ENCODE peak calls at places on chromosomes 11 and 22, in five cellular contexts. L, Z, T, Y and F are unnamed samples.

GRCh38 chr11:90423378-90423777 is 200.5 kb upstream of the CHORDC1 start:
- DNase-seq in L (no peak), Z (no peak), T (no peak), Y (no peak), F (no peak)

GRCh38 chr11:126607776-126608625 is 252.5 kb downstream of the ST3GAL4 start:
- DNase-seq in L (no peak), Z (peak), T (no peak), Y (no peak), F (no peak)

GRCh38 chr11:107799245-107799859 is 59.2 kb downstream of the SLC35F2 start:
- DNase-seq in L (peak), Z (peak), T (peak), Y (peak), F (peak)

GRCh38 chr11:120424185-120424969 is 87.2 kb upstream of the GRIK4 start:
- DNase-seq in L (no peak), Z (no peak), T (no peak), Y (no peak), F (no peak)

GRCh38 chr11:131910491-131911387 is 540.3 kb downstream of the NTM start:
- DNase-seq in L (peak), Z (peak), T (peak), Y (no peak), F (no peak)

GRCh38 chr11:9982796-9983579 is 311.0 kb downstream of the SBF2 start:
- DNase-seq in L (no peak), Z (peak), T (no peak), Y (no peak), F (no peak)

GRCh38 chr11:30128269-30128932 is 102.4 kb upstream of the FSHB start:
- DNase-seq in L (peak), Z (peak), T (no peak), Y (no peak), F (peak)

GRCh38 chr11:69371731-69372588 is 78.0 kb downstream of the MYEOV start:
- DNase-seq in L (no peak), Z (no peak), T (no peak), Y (no peak), F (no peak)

GRCh38 chr11:22785251-22785650 is 44.4 kb downstream of the SVIP start:
- DNase-seq in L (no peak), Z (no peak), T (no peak), Y (no peak), F (no peak)

GRCh38 chr11:48044577-48044976 is 64.2 kb downstream of the PTPRJ start:
- DNase-seq in L (no peak), Z (no peak), T (no peak), Y (no peak), F (no peak)

GRCh38 chr11:35106595-35106994 is 32.4 kb upstream of the CD44 start:
- DNase-seq in L (no peak), Z (no peak), T (no peak), Y (no peak), F (no peak)

GRCh38 chr11:128279861-128280260 is 307.5 kb downstream of the ETS1 start:
- DNase-seq in L (no peak), Z (no peak), T (no peak), Y (no peak), F (no peak)

GRCh38 chr11:209275-210121 is 2.0 kb downstream of the RIC8A start:
- DNase-seq in L (no peak), Z (no peak), T (no peak), Y (no peak), F (no peak)

GRCh38 chr11:47917643-47918369 is 62.6 kb upstream of the PTPRJ start:
- DNase-seq in L (peak), Z (peak), T (no peak), Y (peak), F (no peak)

DNA sequence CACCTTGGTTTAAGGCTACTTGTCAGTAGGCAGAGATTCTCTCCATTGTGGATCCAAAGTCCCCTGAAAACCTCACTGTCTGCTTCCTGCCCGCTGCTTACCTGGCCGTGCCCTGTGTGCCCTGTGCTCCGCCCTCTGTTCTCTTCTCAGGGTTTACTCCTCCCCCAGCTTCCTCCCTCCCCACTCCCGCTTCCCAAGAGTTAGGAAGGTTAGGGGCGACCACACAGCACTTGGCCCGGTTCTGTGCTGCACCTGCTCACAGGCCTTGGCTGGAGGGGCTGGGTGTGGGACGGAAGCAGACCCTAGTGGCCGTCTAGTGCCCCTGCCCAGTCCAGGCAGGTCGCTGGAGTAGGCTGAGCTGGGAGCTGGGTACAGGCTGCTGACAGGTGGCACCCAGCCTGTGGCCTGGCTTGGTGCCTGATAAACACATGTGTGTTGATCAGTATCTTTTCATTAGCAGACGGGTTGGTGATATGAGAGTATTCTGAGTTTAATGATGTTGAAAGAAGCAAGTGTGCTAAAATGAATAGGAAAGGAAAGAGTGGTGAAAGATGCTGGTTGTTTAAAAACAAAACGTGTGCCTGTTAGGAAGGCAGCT is 40.5 kb downstream of the GRAMD4 start:
- DNase-seq in L (no peak), Z (peak), T (no peak), Y (no peak), F (no peak)
- TF ChIP-seq CTCF in L (no peak), Z (peak), T (no peak), Y (no peak), F (no peak)

GRCh38 chr22:38730411-38730871 is 24.7 kb downstream of the GTPBP1 start:
- DNase-seq in L (no peak), Z (no peak), T (no peak), Y (no peak), F (no peak)

GRCh38 chr22:38733329-38734202 is 22.2 kb downstream of the SUN2 start:
- DNase-seq in L (peak), Z (peak), T (peak), Y (no peak), F (peak)

GRCh38 chr22:38734203-38735100 is 21.3 kb downstream of the SUN2 start:
- DNase-seq in L (no peak), Z (no peak), T (no peak), Y (no peak), F (no peak)

GRCh38 chr22:38731703-38732161 is 24.1 kb downstream of the SUN2 start:
- DNase-seq in L (no peak), Z (no peak), T (no peak), Y (no peak), F (no peak)

DNA sequence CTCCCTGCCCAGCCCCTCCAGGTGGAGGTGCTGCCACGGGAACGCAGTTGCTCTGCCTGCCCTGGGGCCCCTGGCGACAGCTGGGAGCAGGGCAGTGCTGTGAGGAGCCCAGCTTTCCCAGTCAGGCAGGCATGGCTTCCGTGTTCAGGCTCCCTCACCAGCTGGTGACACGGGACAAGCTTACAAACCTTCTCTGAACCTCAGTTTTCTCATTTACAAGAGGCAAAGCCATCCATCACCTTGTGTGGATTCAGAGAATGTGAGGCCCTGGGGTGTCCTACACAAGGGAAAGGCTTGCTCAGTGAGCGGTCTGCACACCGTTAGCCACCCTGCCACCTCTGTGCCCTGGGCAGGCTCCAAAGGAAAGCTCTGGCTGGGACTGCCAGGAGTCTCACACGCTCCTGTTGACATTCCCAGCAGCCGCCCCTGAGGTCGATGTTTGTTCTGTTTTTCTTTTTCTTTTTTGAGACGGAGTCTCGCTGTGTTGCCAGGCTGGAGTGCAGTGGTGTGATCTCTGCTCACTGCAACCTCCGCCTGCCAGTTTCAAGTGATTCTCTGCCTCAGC is 23.5 kb downstream of the SUN2 start:
- DNase-seq in L (no peak), Z (no peak), T (no peak), Y (no peak), F (no peak)
- TF ChIP-seq CTCF in L (no peak), Z (no peak), T (no peak), Y (no peak), F (no peak)

GRCh38 chr22:23893957-23894709 is at the start of gene MIF:
- DNase-seq in L (peak), Z (peak), T (peak), Y (peak), F (peak)

GRCh38 chr22:23896166-23896522 is 2.0 kb downstream of the MIF start:
- DNase-seq in L (no peak), Z (no peak), T (no peak), Y (no peak), F (no peak)

GRCh38 chr22:23895599-23896144 is 1.5 kb downstream of the MIF start:
- DNase-seq in L (no peak), Z (no peak), T (no peak), Y (no peak), F (no peak)

GRCh38 chr22:23893446-23893956 is 682 bp upstream of the MIF start:
- DNase-seq in L (no peak), Z (no peak), T (no peak), Y (no peak), F (no peak)

GRCh38 chr22:23894710-23895598 is 771 bp downstream of the MIF start:
- DNase-seq in L (peak), Z (peak), T (peak), Y (no peak), F (peak)
- TF ChIP-seq CTCF in L (peak), Z (peak), T (peak), Y (no peak), F (peak)

DNA sequence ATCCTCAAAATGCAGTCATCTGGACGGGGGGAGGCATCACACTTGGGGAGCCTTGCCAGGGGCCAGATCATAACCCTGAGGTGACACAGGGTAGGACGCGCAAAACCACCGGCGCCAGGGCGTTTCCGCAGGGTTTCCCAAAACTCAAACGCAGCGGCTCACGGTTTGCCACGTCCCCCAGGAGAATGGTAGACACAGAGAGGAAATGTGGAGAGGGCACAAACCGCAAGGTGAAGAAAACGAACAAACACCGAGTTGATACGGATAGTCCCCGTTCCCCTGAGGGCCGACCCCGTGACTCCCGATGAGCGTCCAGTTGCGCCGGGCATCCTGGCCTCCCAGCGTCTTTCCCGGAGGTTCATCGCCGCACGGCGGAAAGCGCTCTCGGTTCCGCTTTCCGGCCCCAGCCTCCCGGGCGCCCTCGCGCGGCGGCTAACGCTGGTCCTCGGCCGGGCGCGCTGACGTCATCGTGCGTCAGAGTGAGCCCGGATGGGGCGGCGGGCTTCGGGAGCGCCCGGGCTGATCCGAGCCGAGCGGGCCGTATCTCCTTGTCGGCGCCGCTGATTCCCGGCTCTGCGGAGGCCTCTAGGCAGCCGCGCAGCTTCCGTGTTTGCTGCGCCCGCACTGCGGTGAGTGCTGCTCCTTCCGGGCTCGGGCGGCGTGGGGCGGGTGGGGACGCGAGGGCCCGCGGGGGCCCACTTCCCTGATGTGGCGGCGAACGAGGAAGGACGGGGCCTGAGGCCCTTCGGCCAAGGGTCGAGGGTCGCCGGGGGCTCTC is at the start of gene BIRC2:
- DNase-seq in L (peak), Z (peak), T (peak), Y (peak), F (peak)
- TF ChIP-seq CTCF in L (peak), Z (peak), T (peak), Y (peak), F (peak)

DNA sequence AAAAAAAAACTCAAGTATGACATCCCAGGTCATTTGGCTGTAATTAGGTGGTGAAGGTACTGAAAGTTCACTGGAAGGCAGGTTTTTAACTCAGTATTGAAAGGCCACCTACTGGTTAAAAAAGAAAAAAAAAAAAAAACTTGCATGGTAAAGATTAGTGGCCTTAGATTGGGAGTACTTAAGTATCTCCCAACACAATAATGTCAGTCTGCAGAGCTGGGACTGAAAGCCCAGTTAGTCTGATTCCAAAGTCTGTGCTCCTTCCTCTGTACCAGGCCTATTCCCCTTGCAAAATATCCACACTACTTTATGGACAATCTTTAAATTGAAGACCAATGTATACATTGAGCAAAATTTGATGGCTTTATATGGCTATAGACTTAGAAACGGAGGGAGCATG is 85.5 kb downstream of the NOX4 start:
- DNase-seq in L (peak), Z (peak), T (no peak), Y (no peak), F (no peak)
- TF ChIP-seq CTCF in L (peak), Z (peak), T (peak), Y (no peak), F (no peak)

GRCh38 chr11:64750361-64751054 is 6.6 kb upstream of the RASGRP2 start:
- DNase-seq in L (no peak), Z (no peak), T (no peak), Y (no peak), F (no peak)
- TF ChIP-seq CTCF in L (no peak), Z (peak), T (no peak), Y (no peak), F (no peak)

DNA sequence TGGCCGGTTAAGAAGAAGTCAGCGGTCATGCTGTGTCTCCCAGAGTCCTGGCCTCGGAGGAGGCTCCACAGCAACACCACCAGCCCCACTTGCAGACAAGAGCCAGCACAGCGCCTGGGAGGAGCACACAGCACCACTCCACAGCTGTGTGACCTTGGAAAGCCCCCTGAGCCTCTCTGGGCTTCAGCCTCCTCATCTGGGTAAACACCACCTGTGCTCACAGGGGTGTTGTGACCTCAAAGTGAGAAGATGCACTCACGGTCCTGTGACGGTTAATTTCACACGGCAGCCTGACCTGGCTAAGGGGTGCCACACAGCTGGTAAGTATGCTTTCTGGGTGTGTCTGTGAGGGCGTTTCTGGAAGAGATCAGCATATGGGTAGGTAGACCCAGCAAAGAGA is 54.7 kb downstream of the PHF21B start:
- DNase-seq in L (no peak), Z (no peak), T (no peak), Y (no peak), F (peak)
- TF ChIP-seq CTCF in L (no peak), Z (no peak), T (no peak), Y (no peak), F (no peak)

GRCh38 chr22:22788460-22789037 is 99.1 kb upstream of the IGLL5 start:
- DNase-seq in L (no peak), Z (no peak), T (no peak), Y (no peak), F (no peak)
- TF ChIP-seq CTCF in L (no peak), Z (no peak), T (no peak), Y (no peak), F (no peak)